ENCODE peak calls at places on chromosomes 4 and X, in nine cellular contexts. Y is CD8-positive, alpha-beta memory T cell; C is EL; D is effector memory CD8-positive, alpha-beta T cell; G is GM12891; T is fibroblast of mammary gland; Q is WTC11; P is epithelial cell of prostate; E is mesothelial cell of epicardium. V is an unnamed sample.

GRCh38 chr4:33625762-33626161 is 2618.6 kb downstream of the ARAP2 start:
- DNase-seq in D (no peak), G (no peak), E (no peak), Q (no peak), P (no peak), Y (no peak), T (no peak), C (peak; percentile 1), V (no peak)

GRCh38 chrX:132199941-132200340 is 19.3 kb downstream of the RAP2C start:
- DNase-seq in G (no peak), T (no peak), P (no peak), Y (no peak), D (no peak), C (peak; percentile 13), E (no peak), Q (no peak), V (no peak)

GRCh38 chrX:4762196-4762595 is 1048.7 kb upstream of the PRKX start:
- DNase-seq in E (no peak), T (no peak), Y (no peak), D (no peak), G (no peak), P (no peak), Q (no peak), C (no peak), V (no peak)

GRCh38 chr4:27005512-27006246 is 145.0 kb downstream of the STIM2 start:
- DNase-seq in T (peak; percentile 88), G (no peak), Q (no peak), C (peak; percentile 72), D (no peak), Y (no peak), P (peak; percentile 14), E (no peak), V (no peak)

GRCh38 chr4:179465131-179465797 is 2023.0 kb upstream of the AGA start:
- DNase-seq in D (no peak), T (no peak), P (peak; percentile 18), C (no peak), Q (peak; percentile 21), E (no peak), Y (no peak), G (no peak), V (no peak)

GRCh38 chr4:146224331-146224966 is 10.1 kb downstream of the REELD1 start:
- DNase-seq in C (no peak), T (no peak), P (no peak), Q (no peak), D (no peak), G (no peak), Y (no peak), E (no peak), V (no peak)

GRCh38 chr4:83217721-83218522 is 66.7 kb downstream of the COQ2 start:
- DNase-seq in C (peak; percentile 12), E (no peak), G (peak; percentile 54), Q (no peak), T (no peak), Y (peak; percentile 84), P (no peak), D (peak; percentile 68), V (no peak)

GRCh38 chr4:126616795-126617194 is 1016.0 kb upstream of the INTU start:
- DNase-seq in Q (no peak), D (no peak), C (no peak), Y (no peak), E (no peak), P (no peak), T (no peak), G (no peak), V (no peak)

GRCh38 chr4:74283614-74284013 is 24.7 kb upstream of the EPGN start:
- DNase-seq in G (no peak), E (no peak), Q (no peak), T (peak; percentile 73), P (peak; percentile 98), C (peak; percentile 87), Y (no peak), D (no peak), V (peak; percentile 83)

V was measured in keratinocyte.